ENCODE peak calls at places on chromosomes 2 and 18, in six cellular contexts. R is cardiac fibroblast, J is psoas muscle, Z is neural progenitor cell, K is mammary epithelial cell, A is kidney epithelial cell. P is an unnamed sample.

GRCh38 chr18:37902344-37902743 is 336.7 kb upstream of the CELF4 start:
- DNase-seq in Z (no peak), K (no peak), R (no peak), A (no peak), J (no peak), P (no peak)

GRCh38 chr2:219058541-219059374 is 2.0 kb downstream of the IHH start:
- DNase-seq in Z (peak), J (peak), A (no peak), K (no peak), R (peak), P (no peak)

GRCh38 chr18:9695605-9696004 is 12.5 kb upstream of the RAB31 start:
- DNase-seq in J (no peak), Z (no peak), R (no peak), K (no peak), A (no peak), P (no peak)

GRCh38 chr2:239167766-239168444 is 232.9 kb downstream of the HDAC4 start:
- DNase-seq in K (no peak), A (no peak), Z (no peak), J (peak), R (no peak), P (no peak)

GRCh38 chr18:79402209-79402576 is 6.5 kb downstream of the NFATC1 start:
- DNase-seq in R (no peak), J (peak), K (no peak), Z (no peak), A (no peak), P (no peak)

GRCh38 chr18:9231852-9232476 is 95.4 kb downstream of the ANKRD12 start:
- DNase-seq in J (no peak), A (no peak), Z (no peak), K (no peak), R (no peak), P (no peak)

GRCh38 chr18:55778731-55779460 is 190.9 kb upstream of the TCF4 start:
- DNase-seq in J (no peak), A (no peak), K (peak), Z (peak), R (peak), P (no peak)

GRCh38 chr2:74441690-74442482 is at the start of gene RTKN:
- DNase-seq in J (peak), R (peak), K (peak), Z (peak), A (no peak), P (no peak)

GRCh38 chr2:176121377-176122111 is 975 bp upstream of the HOXD9 start:
- DNase-seq in Z (no peak), R (no peak), K (no peak), J (no peak), A (no peak), P (no peak)

GRCh38 chr18:77208969-77209368 is 40.7 kb upstream of the GALR1 start:
- DNase-seq in J (no peak), R (peak), K (no peak), Z (no peak), A (no peak), P (peak)

GRCh38 chr2:190856985-190857384 is 23.6 kb upstream of the GLS start:
- DNase-seq in K (no peak), A (no peak), J (no peak), Z (no peak), R (no peak), P (no peak)

GRCh38 chr2:161204846-161205245 is 44.6 kb downstream of the TANK start:
- DNase-seq in A (no peak), K (no peak), J (no peak), R (no peak), Z (no peak), P (peak)

GRCh38 chr18:56593906-56594305 is 44.5 kb downstream of the TXNL1 start:
- DNase-seq in J (no peak), A (no peak), Z (no peak), R (no peak), K (peak), P (peak)

GRCh38 chr2:63614448-63614968 is 25.7 kb downstream of the MDH1 start:
- DNase-seq in Z (peak), J (no peak), R (peak), A (peak), K (peak), P (peak)

GRCh38 chr2:232457121-232458011 is 1.4 kb downstream of the ALPI start:
- DNase-seq in R (no peak), K (no peak), Z (no peak), J (no peak), A (no peak), P (no peak)

GRCh38 chr2:40879305-40879704 is 427.4 kb upstream of the SLC8A1 start:
- DNase-seq in A (no peak), Z (no peak), R (no peak), J (no peak), K (no peak), P (no peak)

GRCh38 chr2:112481528-112482228 is at the start of gene TTL:
- DNase-seq in R (peak), A (no peak), K (peak), J (peak), Z (peak), P (peak)

GRCh38 chr2:13745324-13745723 is 887.2 kb upstream of the LRATD1 start:
- DNase-seq in K (no peak), R (no peak), Z (peak), J (no peak), A (no peak), P (no peak)

GRCh38 chr2:230400454-230400853 is 15.5 kb upstream of the SP100 start:
- DNase-seq in A (no peak), K (no peak), Z (no peak), J (no peak), R (no peak), P (no peak)

GRCh38 chr2:141109633-141110032 is 1021.2 kb downstream of the LRP1B start:
- DNase-seq in A (no peak), K (no peak), R (no peak), Z (peak), J (no peak), P (peak)

GRCh38 chr2:32572737-32573136 is 55.1 kb upstream of the TTC27 start:
- DNase-seq in K (no peak), A (no peak), J (no peak), R (no peak), Z (no peak), P (no peak)

GRCh38 chr18:36783792-36784191 is 45.0 kb downstream of the TPGS2 start:
- DNase-seq in A (no peak), Z (no peak), J (no peak), R (no peak), K (no peak), P (no peak)

GRCh38 chr18:45571714-45572113 is 43.6 kb upstream of the SLC14A2 start:
- DNase-seq in K (no peak), J (no peak), A (no peak), R (no peak), Z (no peak), P (peak)

GRCh38 chr2:217371681-217372297 is 511.9 kb upstream of the TNP1 start:
- DNase-seq in A (no peak), J (no peak), Z (peak), R (peak), K (no peak), P (no peak)
- H3K4me3 ChIP-seq in A (no peak), J (no peak), Z (no peak), R (no peak), K (no peak), P (no peak)

DNA sequence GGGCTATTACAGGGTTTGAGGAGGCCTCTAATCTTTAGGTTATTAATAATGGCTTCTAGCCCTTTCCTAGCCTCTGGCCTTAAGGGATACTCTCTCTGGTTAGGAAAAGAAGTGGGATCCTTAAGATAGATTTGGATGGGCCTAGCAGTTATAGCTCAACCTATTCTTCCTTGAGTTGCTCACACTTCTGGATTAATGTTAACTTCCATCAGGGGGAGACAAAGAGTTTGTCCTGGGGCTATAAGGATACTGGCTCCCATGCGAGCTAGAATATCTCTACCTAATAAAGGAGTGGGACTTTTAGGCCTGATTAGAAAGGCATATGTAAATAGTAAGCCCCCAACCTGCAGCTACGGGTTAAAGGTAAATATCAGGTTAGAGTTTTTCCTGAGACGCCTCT is 14.3 kb upstream of the PTH2R start:
- DNase-seq in A (no peak), R (no peak), J (no peak), K (no peak), Z (no peak), P (peak)
- TF ChIP-seq CTCF in A (peak), R (peak), J (no peak), K (peak), Z (peak), P (peak)

GRCh38 chr2:105038383-105039061 is 653 bp downstream of the MRPS9 start:
- DNase-seq in J (no peak), K (peak), Z (no peak), R (peak), A (no peak), P (peak)
- H3K4me3 ChIP-seq in J (peak), K (peak), Z (peak), R (peak), A (peak), P (peak)

DNA sequence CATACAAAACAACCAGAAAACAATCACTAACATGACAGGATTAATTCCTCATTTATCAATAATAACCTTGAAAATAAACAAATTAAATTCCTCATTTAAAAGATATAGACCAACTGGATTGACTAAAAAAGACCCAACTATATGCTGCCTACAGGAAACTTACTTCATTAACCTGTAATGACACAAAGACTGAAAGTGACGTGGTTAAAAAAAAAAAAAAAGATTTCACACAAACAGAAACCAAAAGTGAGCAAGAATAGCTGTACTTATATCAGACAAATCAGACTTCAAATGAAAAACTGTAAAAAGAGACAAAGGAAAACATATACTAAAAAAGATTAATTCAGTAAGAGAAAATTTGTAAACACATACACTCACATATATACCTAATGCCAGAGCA is 201.2 kb downstream of the CCDC178 start:
- DNase-seq in J (no peak), R (no peak), A (no peak), Z (no peak), K (no peak), P (no peak)
- TF ChIP-seq CTCF in J (no peak), R (no peak), A (no peak), Z (no peak), K (no peak), P (no peak)

P was measured in choroid plexus epithelial cell.